ENCODE peak calls at places on chromosomes 11 and 22, in four cellular contexts. L is HCT116, Z is body of pancreas, C is upper lobe of left lung. T is an unnamed sample.

GRCh38 chr22:44671742-44672141 is 30.3 kb upstream of the PRR5 start:
- ATAC-seq in C (no peak), L (no peak), Z (no peak), T (no peak)

GRCh38 chr11:63961608-63962412 is 12.6 kb upstream of the COX8A start:
- ATAC-seq in L (peak; percentile 21), C (peak; percentile 20), Z (peak; percentile 41), T (peak; percentile 54)

GRCh38 chr22:33891455-33891854 is 28.8 kb downstream of the LARGE1 start:
- ATAC-seq in C (no peak), L (no peak), Z (no peak), T (no peak)

GRCh38 chr11:34529643-34530042 is 16.0 kb upstream of the ELF5 start:
- ATAC-seq in L (no peak), C (no peak), Z (no peak), T (no peak)

GRCh38 chr11:34523053-34523452 is 9.5 kb upstream of the ELF5 start:
- ATAC-seq in Z (no peak), C (no peak), L (no peak), T (no peak)

GRCh38 chr22:33659423-33659822 is 260.9 kb downstream of the LARGE1 start:
- ATAC-seq in L (no peak), Z (peak; percentile 24), C (no peak), T (peak; percentile 51)

GRCh38 chr11:46305295-46305694 is 27.8 kb downstream of the CREB3L1 start:
- ATAC-seq in Z (no peak), L (no peak), C (no peak), T (no peak)

GRCh38 chr11:76824980-76825725 is 35.6 kb upstream of the ACER3 start:
- ATAC-seq in C (no peak), Z (no peak), L (no peak), T (peak; percentile 22)

GRCh38 chr11:73538381-73538872 is 59.5 kb downstream of the FAM168A start:
- ATAC-seq in C (no peak), L (no peak), Z (no peak), T (no peak)

GRCh38 chr11:85844439-85845051 is 10.6 kb upstream of the CCDC83 start:
- ATAC-seq in L (peak; percentile 93), Z (peak; percentile 99), C (peak; percentile 76), T (no peak)

GRCh38 chr11:95128602-95129001 is 39.0 kb downstream of the ENDOD1 start:
- ATAC-seq in C (no peak), Z (no peak), L (no peak), T (no peak)

GRCh38 chr11:86141645-86142569 is 73.0 kb upstream of the PICALM start:
- ATAC-seq in C (peak; percentile 34), Z (no peak), L (no peak), T (no peak)

GRCh38 chr11:7436657-7437056 is 48.6 kb upstream of the OLFML1 start:
- ATAC-seq in L (no peak), Z (no peak), C (no peak), T (no peak)

GRCh38 chr11:46528445-46529085 is 65.3 kb downstream of the AMBRA1 start:
- ATAC-seq in Z (no peak), L (no peak), C (no peak), T (no peak)

GRCh38 chr11:132531921-132532320 is 1000.4 kb downstream of the OPCML start:
- ATAC-seq in Z (no peak), C (no peak), L (no peak), T (no peak)

GRCh38 chr11:6418199-6418957 is 516 bp downstream of the APBB1 start:
- ATAC-seq in L (no peak), C (peak; percentile 44), Z (peak; percentile 33), T (peak; percentile 40)

GRCh38 chr11:6411594-6412031 is 7.3 kb downstream of the APBB1 start:
- ATAC-seq in Z (no peak), L (no peak), C (no peak), T (no peak)

GRCh38 chr11:6413791-6414231 is 5.1 kb downstream of the APBB1 start:
- ATAC-seq in Z (no peak), L (no peak), C (no peak), T (no peak)

GRCh38 chr11:6410695-6411430 is 8.0 kb downstream of the APBB1 start:
- ATAC-seq in C (no peak), L (no peak), Z (no peak), T (no peak)

GRCh38 chr11:6414874-6415328 is 4.0 kb downstream of the APBB1 start:
- ATAC-seq in L (no peak), C (no peak), Z (no peak), T (no peak)
- H3K27ac ChIP-seq in L (no peak overlapping the region), C (no peak overlapping the region), Z (no peak overlapping the region), T (peak overlapping the region; percentile 19)

GRCh38 chr22:50582562-50583293 is at the start of gene CHKB:
- ATAC-seq in Z (peak; percentile 96), C (peak; percentile 99), L (peak; percentile 94), T (peak; percentile 96)
- TF ChIP-seq POLR2A in Z (peak; percentile 81), C (peak; percentile 53), L (peak; percentile 90), T (peak; percentile 84)

GRCh38 chr11:69073445-69073844 is 24.7 kb downstream of the TPCN2 start:
- ATAC-seq in L (no peak), C (no peak), Z (peak; percentile 7), T (no peak)

GRCh38 chr11:69075421-69076128 is 26.8 kb downstream of the TPCN2 start:
- ATAC-seq in Z (peak; percentile 60), C (no peak), L (peak; percentile 79), T (peak; percentile 92)

GRCh38 chr11:69076129-69076791 is 27.5 kb downstream of the TPCN2 start:
- ATAC-seq in L (peak; percentile 45), C (no peak), Z (no peak), T (no peak)

GRCh38 chr11:69074786-69075185 is 26.1 kb downstream of the TPCN2 start:
- ATAC-seq in Z (no peak), C (no peak), L (no peak), T (peak; percentile 26)

DNA sequence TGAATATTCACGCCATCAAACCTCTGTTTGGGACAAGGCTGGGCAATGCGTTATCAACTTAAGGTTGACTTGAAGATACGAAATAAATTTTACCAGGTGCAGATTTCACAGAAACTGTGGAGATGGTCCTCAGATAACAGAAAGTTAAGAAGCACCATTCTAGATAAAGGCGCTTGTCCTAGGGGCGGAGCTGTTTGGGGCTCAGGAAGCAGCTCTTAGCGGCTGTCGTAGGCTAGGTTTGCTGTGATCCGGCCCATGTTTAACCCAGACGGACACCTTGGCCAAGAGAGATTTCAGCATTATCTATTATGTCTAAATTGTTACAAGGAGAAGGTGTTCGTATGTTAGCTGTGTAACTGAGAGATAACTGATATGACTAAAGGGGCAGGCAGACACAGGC is 25.6 kb downstream of the TPCN2 start:
- ATAC-seq in C (no peak), L (no peak), Z (no peak), T (no peak)
- H3K27ac ChIP-seq in C (no peak overlapping the region), L (no peak overlapping the region), Z (no peak overlapping the region), T (peak overlapping the region; percentile 94)

GRCh38 chr11:11814614-11815452 is 26.9 kb upstream of the USP47 start:
- ATAC-seq in L (no peak), Z (no peak), C (no peak), T (no peak)

GRCh38 chr11:11813288-11813962 is 28.3 kb upstream of the USP47 start:
- ATAC-seq in L (no peak), Z (peak; percentile 97), C (peak; percentile 80), T (peak; percentile 95)

GRCh38 chr11:11807811-11808210 is 34.0 kb upstream of the USP47 start:
- ATAC-seq in L (no peak), Z (no peak), C (no peak), T (no peak)

GRCh38 chr11:11808992-11809583 is 32.7 kb upstream of the USP47 start:
- ATAC-seq in C (no peak), L (no peak), Z (no peak), T (no peak)

GRCh38 chr11:11810764-11811726 is 30.7 kb upstream of the USP47 start:
- ATAC-seq in Z (no peak), L (peak; percentile 97), C (no peak), T (no peak)
- TF ChIP-seq POLR2A in Z (no peak), L (peak; percentile 97), C (no peak), T (no peak)